ENCODE peak calls at places on chromosomes 11 and 22, in six cellular contexts. C, U, F, P, A and N are unnamed samples.

GRCh38 chr11:129374081-129374992 is 1.3 kb upstream of the BARX2 start:
- DNase-seq in P (no peak), A (peak; percentile 36), C (peak; percentile 17), F (no peak), U (no peak), N (no peak)

GRCh38 chr22:32558681-32559355 is 84.2 kb downstream of the FBXO7 start:
- DNase-seq in U (peak; percentile 90), C (peak; percentile 85), P (peak; percentile 94), A (peak; percentile 93), F (peak; percentile 79), N (peak; percentile 73)

GRCh38 chr22:46147471-46148267 is 2.7 kb upstream of the PPARA start:
- DNase-seq in F (no peak), U (peak; percentile 38), P (peak; percentile 35), C (no peak), A (no peak), N (no peak)

GRCh38 chr11:120694706-120695105 is 183.2 kb downstream of the GRIK4 start:
- DNase-seq in A (no peak), C (no peak), P (no peak), F (no peak), U (no peak), N (no peak)

GRCh38 chr22:24751518-24751917 is 23.0 kb downstream of the PIWIL3 start:
- DNase-seq in F (no peak), P (peak; percentile 55), U (no peak), C (no peak), A (no peak), N (peak; percentile 79)

GRCh38 chr11:113615773-113616172 is 90.3 kb downstream of the TMPRSS5 start:
- DNase-seq in C (no peak), F (peak; percentile 43), P (no peak), A (peak; percentile 73), U (no peak), N (no peak)

GRCh38 chr11:70495351-70496310 is 97.3 kb downstream of the CTTN start:
- DNase-seq in F (no peak), U (no peak), A (no peak), C (no peak), P (no peak), N (no peak)

GRCh38 chr11:77058900-77059299 is 7.9 kb upstream of the CAPN5 start:
- DNase-seq in P (no peak), A (no peak), C (no peak), U (no peak), F (no peak), N (no peak)

GRCh38 chr11:70472240-70472639 is 73.9 kb downstream of the CTTN start:
- DNase-seq in U (no peak), P (no peak), F (no peak), C (no peak), A (no peak), N (no peak)

GRCh38 chr11:130408401-130408890 is 20.0 kb downstream of the ADAMTS8 start:
- DNase-seq in C (no peak), U (no peak), F (no peak), A (no peak), P (no peak), N (no peak)

GRCh38 chr11:130411223-130411622 is 17.2 kb downstream of the ADAMTS8 start:
- DNase-seq in U (no peak), F (no peak), P (no peak), C (no peak), A (no peak), N (no peak)

GRCh38 chr11:130407978-130408377 is 20.4 kb downstream of the ADAMTS8 start:
- DNase-seq in P (peak; percentile 94), A (peak; percentile 99), C (peak; percentile 45), U (peak; percentile 91), F (peak; percentile 91), N (peak; percentile 66)

GRCh38 chr11:130409618-130410388 is 18.6 kb downstream of the ADAMTS8 start:
- DNase-seq in F (no peak), A (no peak), U (no peak), P (no peak), C (no peak), N (no peak)

DNA sequence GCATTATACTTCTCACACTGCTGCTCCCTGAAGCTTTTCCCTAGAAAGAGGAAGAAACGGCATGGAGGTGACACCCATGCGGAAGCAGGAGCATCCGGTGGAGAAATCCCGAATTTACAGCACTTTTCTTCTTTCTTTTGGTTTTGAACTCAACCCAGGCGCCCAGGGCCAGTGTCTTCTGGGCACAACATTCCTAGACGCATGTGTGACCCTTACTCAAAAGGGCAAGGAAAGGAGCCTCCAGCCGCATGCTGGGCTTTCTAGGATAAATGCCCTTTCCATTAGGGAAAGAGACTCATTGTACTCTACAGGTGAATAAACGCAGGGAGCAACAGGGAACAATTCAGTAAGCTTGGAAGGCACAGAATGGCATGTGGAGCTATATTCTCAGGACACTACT is 19.5 kb downstream of the ADAMTS8 start:
- DNase-seq in A (no peak), F (no peak), U (no peak), C (no peak), P (no peak), N (no peak)
- H3K27ac ChIP-seq in A (no peak overlapping the region), F (no peak overlapping the region), U (no peak overlapping the region), C (no peak overlapping the region), P (no peak overlapping the region), N (no peak overlapping the region)

DNA sequence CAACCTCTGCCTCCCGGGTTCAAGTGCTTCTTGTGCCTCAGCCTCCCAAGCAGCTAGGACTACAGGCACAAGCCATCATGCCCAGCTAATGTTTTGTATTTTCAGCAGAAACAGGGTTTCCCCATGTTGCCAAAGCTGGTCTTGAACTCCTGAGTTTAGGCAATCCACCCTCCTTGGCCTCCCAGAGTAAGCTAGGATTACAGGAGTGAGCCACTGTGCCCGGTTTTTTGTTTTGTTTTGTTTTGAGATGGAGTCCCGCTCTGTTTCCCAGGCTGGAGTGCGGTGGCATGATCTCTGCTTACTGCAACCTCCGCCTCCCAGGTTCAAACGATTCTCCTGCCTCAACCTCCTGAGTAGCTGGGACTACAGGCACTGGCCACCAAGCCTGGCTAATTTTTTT is 41.0 kb downstream of the CELF1 start:
- DNase-seq in P (no peak), A (no peak), F (no peak), C (no peak), U (no peak), N (no peak)
- H3K27ac ChIP-seq in P (no peak overlapping the region), A (no peak overlapping the region), F (no peak overlapping the region), C (peak overlapping the region; percentile 58), U (peak overlapping the region; percentile 70), N (peak overlapping the region; percentile 73)

GRCh38 chr11:19419021-19419750 is 178.4 kb upstream of the E2F8 start:
- DNase-seq in A (peak; percentile 46), P (no peak), F (peak; percentile 89), C (no peak), U (no peak), N (no peak)
- H3K27ac ChIP-seq in A (peak overlapping the region; percentile 28), P (no peak overlapping the region), F (peak overlapping the region; percentile 67), C (no peak overlapping the region), U (no peak overlapping the region), N (peak overlapping the region; percentile 68)

GRCh38 chr11:43404836-43405479 is 46.2 kb downstream of the TTC17 start:
- DNase-seq in P (no peak), A (peak; percentile 6), C (no peak), U (no peak), F (no peak), N (no peak)

GRCh38 chr11:43408277-43408676 is 49.6 kb downstream of the TTC17 start:
- DNase-seq in P (no peak), C (no peak), U (no peak), A (no peak), F (no peak), N (no peak)

GRCh38 chr11:43404406-43404805 is 45.7 kb downstream of the TTC17 start:
- DNase-seq in F (no peak), U (peak; percentile 8), C (no peak), P (peak; percentile 16), A (no peak), N (no peak)

GRCh38 chr11:43410394-43410793 is 51.7 kb downstream of the TTC17 start:
- DNase-seq in P (no peak), F (no peak), A (no peak), U (no peak), C (no peak), N (no peak)
- H3K27ac ChIP-seq in P (no peak overlapping the region), F (no peak overlapping the region), A (no peak overlapping the region), U (no peak overlapping the region), C (no peak overlapping the region), N (no peak overlapping the region)

GRCh38 chr11:58058276-58059010 is 27.7 kb downstream of the OR6Q1 start:
- DNase-seq in F (no peak), A (no peak), P (peak; percentile 17), C (no peak), U (no peak), N (no peak)
- H3K27ac ChIP-seq in F (peak overlapping the region; percentile 99), A (peak overlapping the region; percentile 87), P (peak overlapping the region; percentile 77), C (no peak overlapping the region), U (peak overlapping the region; percentile 90), N (peak overlapping the region; percentile 95)

GRCh38 chr22:39362932-39363331 is 13.1 kb downstream of the SYNGR1 start:
- DNase-seq in P (no peak), F (no peak), C (no peak), U (no peak), A (no peak), N (no peak)
- H3K27ac ChIP-seq in P (no peak overlapping the region), F (no peak overlapping the region), C (no peak overlapping the region), U (no peak overlapping the region), A (no peak overlapping the region), N (no peak overlapping the region)

GRCh38 chr11:103898065-103898464 is 138.4 kb upstream of the DDI1 start:
- DNase-seq in A (no peak), C (no peak), U (no peak), P (peak; percentile 16), F (no peak), N (no peak)
- H3K27ac ChIP-seq in A (no peak overlapping the region), C (no peak overlapping the region), U (no peak overlapping the region), P (no peak overlapping the region), F (no peak overlapping the region), N (no peak overlapping the region)

GRCh38 chr11:61076506-61077304 is 25.6 kb upstream of the CD5 start:
- DNase-seq in P (no peak), A (no peak), U (no peak), F (no peak), C (no peak), N (no peak)

GRCh38 chr11:61079416-61080150 is 22.7 kb upstream of the CD5 start:
- DNase-seq in A (no peak), P (no peak), C (no peak), U (no peak), F (no peak), N (no peak)

GRCh38 chr11:61077936-61078335 is 24.4 kb upstream of the CD5 start:
- DNase-seq in A (no peak), U (no peak), P (no peak), C (no peak), F (no peak), N (no peak)

GRCh38 chr11:61072316-61073109 is 29.8 kb upstream of the CD5 start:
- DNase-seq in C (no peak), F (no peak), U (no peak), A (no peak), P (no peak), N (no peak)

DNA sequence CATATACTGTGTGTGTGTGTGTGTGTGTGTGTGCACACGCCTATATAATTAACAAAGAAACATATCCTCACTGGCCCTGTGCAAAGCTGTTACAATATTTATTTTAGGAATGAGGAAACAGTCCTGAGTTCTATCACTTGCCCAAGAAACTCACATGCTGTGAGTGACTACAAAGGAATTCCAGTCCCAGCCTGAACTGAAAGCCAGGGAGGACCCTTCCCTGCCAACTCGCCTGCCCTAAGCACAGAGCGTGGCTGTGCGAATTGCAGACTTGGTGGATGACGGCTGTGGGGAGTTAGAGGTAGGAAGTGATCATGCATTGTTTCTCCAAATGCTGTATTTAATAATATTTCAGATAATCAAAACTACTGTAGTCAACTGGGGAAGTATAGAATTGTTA is 26.4 kb upstream of the CD5 start:
- DNase-seq in A (peak; percentile 70), F (peak; percentile 35), P (peak; percentile 17), U (peak; percentile 22), C (no peak), N (peak; percentile 50)
- H3K27ac ChIP-seq in A (no peak overlapping the region), F (no peak overlapping the region), P (no peak overlapping the region), U (no peak overlapping the region), C (no peak overlapping the region), N (peak overlapping the region; percentile 43)